ENCODE peak calls at places on chromosomes 7 and 10, in nine cellular contexts. I, J, H, E, P, X, U, A and F are unnamed samples.

GRCh38 chr7:956031-956430 is 1.6 kb upstream of the ADAP1 start:
- DNase-seq in I (no peak), J (peak), H (peak), E (peak), P (no peak), X (no peak), U (no peak), A (no peak), F (no peak)

GRCh38 chr7:22267989-22268615 is 88.9 kb downstream of the RAPGEF5 start:
- DNase-seq in I (no peak), J (no peak), H (no peak), E (no peak), P (no peak), X (no peak), U (no peak), A (no peak), F (no peak)

GRCh38 chr7:30750574-30751256 is 1.2 kb upstream of the INMT start:
- DNase-seq in I (no peak), J (peak), H (peak), E (peak), P (peak), X (no peak), U (no peak), A (peak), F (no peak)

GRCh38 chr7:69373171-69374035 is 224.9 kb upstream of the AUTS2 start:
- DNase-seq in I (no peak), J (no peak), H (no peak), E (no peak), P (no peak), X (no peak), U (no peak), A (peak), F (no peak)

GRCh38 chr7:92988051-92988450 is 129.7 kb downstream of the SAMD9 start:
- DNase-seq in I (no peak), J (no peak), H (no peak), E (no peak), P (no peak), X (no peak), U (no peak), A (peak), F (no peak)

GRCh38 chr7:48154792-48155413 is 16.4 kb upstream of the ABCA13 start:
- DNase-seq in I (no peak), J (peak), H (no peak), E (no peak), P (no peak), X (peak), U (peak), A (peak), F (no peak)

GRCh38 chr7:48161407-48162125 is 9.7 kb upstream of the ABCA13 start:
- DNase-seq in I (no peak), J (no peak), H (no peak), E (no peak), P (no peak), X (no peak), U (no peak), A (peak), F (no peak)

GRCh38 chr7:3267928-3268690 is 32.9 kb upstream of the SDK1 start:
- DNase-seq in I (no peak), J (no peak), H (no peak), E (no peak), P (no peak), X (no peak), U (no peak), A (peak), F (no peak)

GRCh38 chr10:28845009-28845682 is 167.8 kb downstream of the BAMBI start:
- DNase-seq in I (no peak), J (no peak), H (no peak), E (no peak), P (no peak), X (no peak), U (no peak), A (peak), F (no peak)

GRCh38 chr7:50832744-50833143 is 50.0 kb upstream of the GRB10 start:
- DNase-seq in I (no peak), J (no peak), H (no peak), E (no peak), P (no peak), X (no peak), U (no peak), A (peak), F (no peak)

GRCh38 chr10:24715246-24715769 is 8.4 kb downstream of the ARHGAP21 start:
- DNase-seq in I (no peak), J (no peak), H (no peak), E (no peak), P (no peak), X (no peak), U (no peak), A (no peak), F (no peak)

GRCh38 chr7:140304071-140304799 is 94.1 kb downstream of the SLC37A3 start:
- DNase-seq in I (no peak), J (no peak), H (no peak), E (no peak), P (no peak), X (no peak), U (peak), A (peak), F (peak)
- TF ChIP-seq CTCF in I (no peak), J (peak), H (peak), E (peak), P (peak), X (no peak), U (peak), A (no peak), F (no peak)

DNA sequence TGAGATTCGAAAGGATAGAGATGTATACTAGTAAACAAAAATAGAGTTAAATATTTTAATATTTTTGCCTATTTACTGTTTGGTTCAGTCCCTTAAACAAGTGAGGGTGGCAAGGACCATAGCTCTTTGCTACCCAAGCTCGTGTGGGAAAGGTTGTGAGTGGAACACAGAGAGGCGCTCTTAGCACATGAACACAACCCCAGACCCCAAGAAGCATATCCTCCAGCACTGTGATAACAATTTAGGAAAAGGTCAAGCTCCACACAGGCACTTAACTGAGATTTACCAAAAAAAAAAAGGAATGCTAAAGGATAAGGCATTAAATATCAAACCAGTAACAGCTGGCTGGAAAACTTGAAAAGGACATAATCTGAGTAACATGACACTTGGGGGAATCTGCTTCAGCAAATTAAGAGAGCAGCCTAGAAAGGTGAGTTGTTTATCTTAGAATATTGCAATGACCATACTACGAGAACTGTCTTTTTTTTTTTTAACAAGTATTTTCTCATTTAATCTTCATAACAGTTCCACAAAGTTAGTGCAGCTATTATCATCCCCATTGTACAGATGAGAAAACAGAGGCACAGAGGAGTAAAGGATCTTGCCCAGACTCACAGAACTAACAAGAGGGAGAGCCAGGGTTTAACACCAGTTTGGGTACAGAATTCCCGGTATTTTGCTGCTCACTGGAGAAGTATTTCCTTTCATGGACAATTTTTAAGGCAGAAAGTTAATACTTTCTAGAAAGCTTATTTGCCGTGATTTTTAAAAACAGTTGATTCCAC is 303.5 kb upstream of the AOAH start:
- DNase-seq in I (no peak), J (no peak), H (no peak), E (no peak), P (no peak), X (no peak), U (no peak), A (no peak), F (no peak)
- TF ChIP-seq CTCF in I (no peak), J (no peak), H (no peak), E (no peak), P (no peak), X (no peak), U (no peak), A (no peak), F (peak)

GRCh38 chr7:17943006-17943405 is 2.7 kb upstream of the SNX13 start:
- DNase-seq in I (no peak), J (no peak), H (no peak), E (no peak), P (no peak), X (no peak), U (no peak), A (no peak), F (no peak)
- TF ChIP-seq CTCF in I (no peak), J (no peak), H (no peak), E (no peak), P (no peak), X (no peak), U (no peak), A (no peak), F (no peak)

GRCh38 chr7:141588912-141589311 is 37.7 kb downstream of the AGK start:
- DNase-seq in I (no peak), J (no peak), H (no peak), E (no peak), P (no peak), X (no peak), U (no peak), A (no peak), F (no peak)
- TF ChIP-seq CTCF in I (no peak), J (no peak), H (no peak), E (no peak), P (no peak), X (no peak), U (no peak), A (no peak), F (no peak)

GRCh38 chr7:80772347-80773101 is 134.1 kb downstream of the CD36 start:
- DNase-seq in I (no peak), J (no peak), H (no peak), E (no peak), P (no peak), X (no peak), U (no peak), A (no peak), F (no peak)
- TF ChIP-seq CTCF in I (no peak), J (no peak), H (no peak), E (no peak), P (no peak), X (no peak), U (no peak), A (no peak), F (no peak)

DNA sequence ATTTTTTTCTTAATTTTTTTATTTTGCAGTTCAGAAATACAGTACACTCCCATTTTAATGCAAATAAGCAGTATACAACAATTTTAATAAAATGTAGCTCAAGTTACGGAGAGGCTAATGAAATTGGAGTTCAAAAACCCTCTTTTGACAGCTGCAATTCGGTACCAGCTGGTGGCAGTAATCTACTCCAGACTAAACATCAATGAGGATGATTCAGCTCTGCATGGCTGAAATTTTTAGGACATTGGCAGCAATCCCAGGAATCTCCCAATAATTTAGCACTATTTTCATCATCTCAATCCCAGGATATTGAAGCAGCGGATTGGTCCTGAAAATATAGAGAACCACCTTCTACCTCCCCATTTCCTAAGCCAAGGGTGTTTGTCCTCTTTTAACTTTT is 278.8 kb downstream of the CACNA2D1 start:
- DNase-seq in I (no peak), J (no peak), H (no peak), E (no peak), P (no peak), X (no peak), U (no peak), A (peak), F (no peak)
- TF ChIP-seq CTCF in I (no peak), J (no peak), H (no peak), E (peak), P (no peak), X (no peak), U (no peak), A (peak), F (no peak)

DNA sequence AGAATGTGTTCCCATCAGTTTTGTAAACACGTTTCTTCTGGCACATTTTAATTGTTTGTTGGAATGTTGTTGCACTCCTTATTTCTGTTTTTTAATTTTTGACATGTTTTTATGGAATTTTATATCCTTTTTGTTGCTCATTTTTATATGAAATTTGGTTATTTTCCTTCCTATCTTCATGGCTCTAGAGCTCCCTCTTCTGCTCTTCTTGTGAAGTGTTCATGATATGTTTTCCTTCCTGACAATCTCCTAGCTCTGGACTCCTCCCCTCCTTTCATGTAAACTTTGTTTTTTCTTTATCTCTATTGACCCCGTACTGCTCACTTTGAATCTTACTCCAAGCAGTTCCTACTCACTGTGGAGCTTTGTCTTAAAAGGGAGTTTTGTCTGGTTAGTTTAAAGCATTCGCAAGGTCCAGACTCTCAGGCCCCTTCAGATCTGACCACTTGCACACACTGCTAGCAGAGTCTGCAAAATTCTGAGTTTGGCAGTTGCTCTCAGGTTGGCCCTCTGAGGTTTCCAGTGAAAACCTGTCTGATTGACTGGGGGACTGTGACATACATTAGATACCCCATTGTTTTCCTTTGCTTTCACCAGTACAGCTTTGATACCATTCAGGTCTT is 149.4 kb downstream of the XPNPEP1 start:
- DNase-seq in I (no peak), J (no peak), H (no peak), E (no peak), P (no peak), X (no peak), U (peak), A (peak), F (peak)
- TF ChIP-seq CTCF in I (no peak), J (peak), H (peak), E (peak), P (no peak), X (peak), U (peak), A (peak), F (peak)

GRCh38 chr7:154640917-154641316 is 362.0 kb downstream of the PAXIP1 start:
- DNase-seq in I (no peak), J (no peak), H (no peak), E (no peak), P (no peak), X (no peak), U (no peak), A (no peak), F (no peak)

GRCh38 chr7:154644366-154644765 is 358.6 kb downstream of the PAXIP1 start:
- DNase-seq in I (no peak), J (no peak), H (no peak), E (no peak), P (no peak), X (no peak), U (no peak), A (no peak), F (no peak)

GRCh38 chr7:154638286-154638685 is 364.6 kb downstream of the PAXIP1 start:
- DNase-seq in I (no peak), J (no peak), H (no peak), E (no peak), P (no peak), X (no peak), U (no peak), A (no peak), F (no peak)

DNA sequence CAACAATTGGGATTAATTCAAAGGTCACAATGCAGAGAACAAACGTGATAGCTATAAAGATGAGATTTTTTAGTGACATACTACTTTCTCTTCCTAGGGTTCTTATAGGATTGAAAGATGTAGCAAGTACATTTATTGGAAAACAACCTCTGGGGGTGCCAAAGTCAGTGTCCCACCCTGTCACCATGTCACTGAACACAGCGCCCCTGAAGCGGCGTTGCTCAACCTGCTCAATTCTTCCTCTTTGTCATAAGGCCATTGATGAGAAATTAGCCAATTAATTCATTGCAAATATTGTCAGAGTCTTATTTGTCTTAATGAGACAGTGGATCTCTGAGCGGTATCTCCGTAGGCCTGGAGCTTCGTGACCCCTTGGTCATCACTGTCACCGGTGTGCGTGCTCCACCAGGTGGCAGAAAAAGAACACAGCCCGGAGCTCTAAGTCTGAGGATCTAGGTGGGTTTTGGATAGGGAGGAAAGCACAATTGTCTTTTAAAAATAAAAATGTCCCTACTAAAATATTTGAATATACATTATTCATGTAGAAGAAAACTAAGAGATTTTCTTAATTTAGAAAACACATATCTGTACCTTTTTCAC is 362.6 kb downstream of the PAXIP1 start:
- DNase-seq in I (no peak), J (peak), H (no peak), E (no peak), P (no peak), X (peak), U (no peak), A (no peak), F (no peak)
- TF ChIP-seq CTCF in I (no peak), J (peak), H (no peak), E (no peak), P (no peak), X (no peak), U (no peak), A (no peak), F (no peak)

GRCh38 chr10:97533888-97534287 is 35.2 kb downstream of the UBTD1 start:
- DNase-seq in I (no peak), J (no peak), H (no peak), E (no peak), P (no peak), X (no peak), U (no peak), A (no peak), F (no peak)

GRCh38 chr10:97537186-97537869 is 35.3 kb upstream of the ANKRD2 start:
- DNase-seq in I (no peak), J (no peak), H (no peak), E (no peak), P (no peak), X (no peak), U (no peak), A (no peak), F (no peak)

GRCh38 chr10:97532935-97533671 is 34.4 kb downstream of the UBTD1 start:
- DNase-seq in I (no peak), J (no peak), H (no peak), E (no peak), P (no peak), X (peak), U (no peak), A (peak), F (no peak)

GRCh38 chr10:97531401-97531985 is 32.8 kb downstream of the UBTD1 start:
- DNase-seq in I (no peak), J (no peak), H (no peak), E (no peak), P (no peak), X (no peak), U (no peak), A (peak), F (no peak)

GRCh38 chr10:97534746-97535367 is 36.1 kb downstream of the UBTD1 start:
- DNase-seq in I (no peak), J (no peak), H (no peak), E (no peak), P (no peak), X (peak), U (peak), A (no peak), F (peak)
- TF ChIP-seq CTCF in I (no peak), J (no peak), H (peak), E (peak), P (no peak), X (peak), U (peak), A (peak), F (peak)